ENCODE peak calls at places on chromosomes 13 and 19, in six cellular contexts. Y, B, U, O, E and J are unnamed samples.

GRCh38 chr19:34316741-34317241 is 48.2 kb upstream of the GPI start:
- DNase-seq in B (no peak), O (no peak), Y (no peak), U (peak; percentile 17), E (peak; percentile 28), J (no peak)

GRCh38 chr13:33249066-33249465 is 36.5 kb downstream of the STARD13 start:
- DNase-seq in E (no peak), O (no peak), U (peak; percentile 44), Y (no peak), B (no peak), J (no peak)

GRCh38 chr13:49464621-49465325 is 20.7 kb downstream of the SETDB2 start:
- DNase-seq in B (no peak), U (no peak), O (no peak), E (no peak), Y (no peak), J (no peak)

GRCh38 chr19:39407644-39408391 is 1.2 kb downstream of the ZFP36 start:
- DNase-seq in U (peak; percentile 58), B (no peak), O (no peak), Y (no peak), E (peak; percentile 84), J (peak; percentile 13)

GRCh38 chr19:49151339-49152217 is 3.6 kb downstream of the HRC start:
- DNase-seq in Y (no peak), U (peak; percentile 95), O (peak; percentile 79), E (peak; percentile 78), B (peak; percentile 78), J (peak; percentile 89)

GRCh38 chr13:42396501-42396900 is 124.5 kb downstream of the AKAP11 start:
- DNase-seq in Y (no peak), B (no peak), U (peak; percentile 7), O (no peak), E (no peak), J (no peak)

GRCh38 chr19:46828484-46828883 is 22.2 kb downstream of the AP2S1 start:
- DNase-seq in E (no peak), B (no peak), O (no peak), U (peak; percentile 7), Y (no peak), J (no peak)

GRCh38 chr19:48900477-48901452 is 653 bp downstream of the NUCB1 start:
- DNase-seq in E (peak; percentile 74), U (peak; percentile 23), Y (no peak), B (no peak), O (no peak), J (no peak)

GRCh38 chr13:24747248-24748151 is 16.5 kb upstream of the RNF17 start:
- DNase-seq in O (peak; percentile 47), Y (no peak), B (no peak), U (no peak), E (peak; percentile 41), J (peak; percentile 56)

GRCh38 chr13:46389985-46390384 is 2.9 kb upstream of the RUBCNL start:
- DNase-seq in Y (no peak), E (peak; percentile 70), O (no peak), U (peak; percentile 13), B (no peak), J (peak; percentile 60)

GRCh38 chr13:41428155-41428554 is 29.2 kb upstream of the RGCC start:
- DNase-seq in B (no peak), E (no peak), O (no peak), Y (peak; percentile 10), U (no peak), J (peak; percentile 53)

GRCh38 chr13:99421271-99421670 is 80.0 kb upstream of the TM9SF2 start:
- DNase-seq in U (no peak), B (no peak), E (no peak), O (no peak), Y (no peak), J (no peak)

GRCh38 chr13:109725995-109726637 is 60.3 kb downstream of the IRS2 start:
- DNase-seq in E (no peak), B (no peak), O (no peak), U (no peak), Y (no peak), J (no peak)

GRCh38 chr13:66665991-66666390 is 564.1 kb downstream of the PCDH9 start:
- DNase-seq in Y (no peak), U (peak; percentile 33), E (no peak), B (no peak), O (peak; percentile 45), J (peak; percentile 85)

GRCh38 chr13:71865858-71866172 is 1.2 kb downstream of the DACH1 start:
- DNase-seq in O (no peak), B (no peak), U (no peak), E (peak; percentile 62), Y (no peak), J (peak; percentile 35)

GRCh38 chr19:45922281-45922680 is 7.7 kb upstream of the NANOS2 start:
- DNase-seq in B (no peak), O (no peak), U (peak; percentile 11), E (no peak), Y (no peak), J (peak; percentile 66)

GRCh38 chr19:39199025-39199424 is 2.3 kb downstream of the NCCRP1 start:
- DNase-seq in E (peak; percentile 67), U (no peak), O (peak; percentile 41), Y (no peak), B (no peak), J (peak; percentile 52)

GRCh38 chr19:29620931-29621351 is 14.9 kb downstream of the POP4 start:
- DNase-seq in U (no peak), E (no peak), B (no peak), O (no peak), Y (no peak), J (no peak)

GRCh38 chr19:49473868-49474544 is at the start of gene FLT3LG:
- DNase-seq in B (peak; percentile 90), O (peak; percentile 60), Y (peak; percentile 86), E (peak; percentile 92), U (peak; percentile 77), J (peak; percentile 69)

GRCh38 chr19:710767-711166 is 2.0 kb downstream of the PALM start:
- DNase-seq in Y (no peak), U (no peak), O (no peak), E (no peak), B (no peak), J (no peak)

GRCh38 chr19:43773725-43774102 is 7.1 kb downstream of the KCNN4 start:
- DNase-seq in B (no peak), Y (no peak), U (no peak), E (no peak), O (no peak), J (peak; percentile 36)

GRCh38 chr19:43776285-43776684 is 4.5 kb downstream of the KCNN4 start:
- DNase-seq in B (no peak), U (no peak), O (no peak), E (no peak), Y (no peak), J (no peak)

GRCh38 chr19:43777163-43777700 is 3.5 kb downstream of the KCNN4 start:
- DNase-seq in O (no peak), B (no peak), E (no peak), Y (no peak), U (no peak), J (no peak)

GRCh38 chr19:43774103-43774939 is 6.5 kb downstream of the KCNN4 start:
- DNase-seq in U (no peak), E (no peak), O (peak; percentile 86), B (peak; percentile 72), Y (no peak), J (peak; percentile 85)

DNA sequence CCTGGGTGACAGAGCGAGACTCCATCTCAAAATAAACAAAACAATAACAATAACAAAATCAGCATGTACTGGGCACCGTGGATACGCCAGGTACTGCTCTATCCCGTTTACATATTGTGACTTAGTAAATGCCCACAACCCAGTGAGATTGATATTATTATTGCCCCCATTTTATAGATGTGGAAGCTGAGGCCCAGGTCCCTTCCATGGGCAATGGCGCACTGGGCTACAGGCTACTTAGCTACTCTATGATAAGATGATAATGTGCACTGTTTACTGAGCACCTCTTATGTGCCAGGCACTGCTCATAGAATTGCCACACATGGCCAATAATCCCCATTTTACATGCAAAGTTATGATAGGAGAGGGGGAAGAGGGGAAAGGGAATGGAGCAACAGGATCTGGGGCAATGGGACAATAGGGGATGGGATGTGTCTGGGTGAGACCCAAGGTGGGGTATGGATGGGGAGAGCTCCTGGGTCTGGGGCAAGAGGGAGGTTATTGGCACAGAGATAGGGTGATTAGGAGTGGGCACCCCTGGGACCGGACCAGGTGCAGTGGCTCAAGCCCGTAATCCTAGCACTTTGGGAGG is 5.4 kb downstream of the KCNN4 start:
- DNase-seq in Y (no peak), E (no peak), B (no peak), U (no peak), O (no peak), J (no peak)
- H3K4me1 ChIP-seq in Y (peaks cover 29% of the 10 kb centered on the region), E (peaks cover 16% of the 10 kb centered on the region), B (peaks cover 5% of the 10 kb centered on the region), U (peaks cover 25% of the 10 kb centered on the region), O (peaks cover 4% of the 10 kb centered on the region), J (peaks cover 19% of the 10 kb centered on the region)

GRCh38 chr13:60590775-60591174 is 193.8 kb downstream of the TDRD3 start:
- DNase-seq in E (no peak), U (no peak), Y (no peak), B (no peak), O (no peak), J (no peak)
- H3K27ac ChIP-seq in E (no peak overlapping the region), U (no peak overlapping the region), Y (no peak overlapping the region), B (no peak overlapping the region), O (no peak overlapping the region), J (no peak overlapping the region)

GRCh38 chr19:18194554-18195238 is 1.7 kb downstream of the MPV17L2 start:
- DNase-seq in Y (no peak), B (no peak), E (peak; percentile 90), O (peak; percentile 35), U (peak; percentile 33), J (peak; percentile 58)
- H3K4me3 ChIP-seq in Y (peak overlapping the region; percentile 27), B (peak overlapping the region; percentile 86), E (peak overlapping the region; percentile 18), O (no peak overlapping the region), U (peak overlapping the region; percentile 85), J (peak overlapping the region; percentile 77)

GRCh38 chr19:7213628-7214328 is 80.4 kb downstream of the INSR start:
- DNase-seq in U (no peak), B (no peak), O (no peak), E (no peak), Y (no peak), J (no peak)

GRCh38 chr19:7211191-7211988 is 82.8 kb downstream of the INSR start:
- DNase-seq in E (no peak), O (peak; percentile 55), B (peak; percentile 67), U (no peak), Y (no peak), J (no peak)

GRCh38 chr19:7216373-7216902 is 77.8 kb downstream of the INSR start:
- DNase-seq in O (no peak), E (no peak), Y (no peak), U (no peak), B (no peak), J (no peak)

GRCh38 chr19:7215176-7215575 is 79.0 kb downstream of the INSR start:
- DNase-seq in O (no peak), B (no peak), U (no peak), Y (no peak), E (no peak), J (no peak)

DNA sequence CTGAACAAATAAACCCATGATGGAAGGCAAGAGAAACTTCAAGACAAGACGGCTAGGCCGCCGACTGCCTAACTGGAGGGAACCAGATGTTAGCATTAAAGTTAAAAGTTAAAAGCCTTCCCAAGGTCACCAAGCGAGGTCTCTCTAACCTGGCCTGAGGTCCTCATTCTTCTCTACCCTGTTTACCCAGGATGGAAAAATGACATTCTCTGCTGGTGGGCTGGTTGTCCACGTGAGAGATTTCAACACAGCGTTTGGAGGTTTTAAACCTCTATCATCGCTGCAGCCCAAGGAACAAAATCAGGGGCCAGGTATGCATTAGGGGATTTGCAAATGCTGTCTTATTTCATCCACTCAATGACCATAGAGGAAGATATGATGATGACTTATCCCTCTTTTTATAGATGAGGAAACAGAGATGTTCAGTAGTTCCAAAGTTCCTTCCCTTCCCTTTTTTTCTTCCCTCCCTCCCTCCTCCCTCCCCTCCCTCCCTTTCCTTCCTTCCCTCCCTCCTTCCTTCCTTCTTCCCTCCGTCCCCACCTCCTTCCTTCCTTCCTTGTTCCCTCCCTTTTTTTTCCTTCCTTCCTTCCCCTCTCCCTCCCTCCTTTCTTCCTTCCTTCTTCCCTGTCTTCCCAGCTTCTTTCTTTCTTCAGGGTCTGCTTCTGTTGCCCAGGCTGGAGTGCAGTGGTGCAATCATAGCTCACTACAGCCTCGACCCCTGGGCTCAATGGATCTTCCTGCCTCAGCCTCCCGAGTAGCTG is 79.7 kb downstream of the INSR start:
- DNase-seq in Y (no peak), B (no peak), O (no peak), U (no peak), E (no peak), J (no peak)
- H3K4me1 ChIP-seq in Y (no peaks in the 10 kb centered on the region), B (peaks cover 6% of the 10 kb centered on the region), O (peaks cover 12% of the 10 kb centered on the region), U (no peaks in the 10 kb centered on the region), E (peaks cover 32% of the 10 kb centered on the region), J (no peaks in the 10 kb centered on the region)